ENCODE peak calls at places on chromosomes 6 and 20, in seven cellular contexts. One of them, this sample, is unnamed.
A peak's percentile ranks its signal among the peaks of the same experiment; 100 is the strongest.

GRCh38 chr6:97778290-97779038 is 495.4 kb upstream of the MMS22L start:
- DNase-seq in ovary: no peak
- DNase-seq in breast epithelium: no peak
- DNase-seq in body of pancreas: no peak
- DNase-seq in lower lobe of right lung: no peak
- DNase-seq in left ventricle myocardium inferior: no peak
- DNase-seq in NB4: no peak
- DNase-seq in this sample: no peak

GRCh38 chr20:37276494-37277252 is 12.8 kb upstream of the MANBAL start:
- DNase-seq in ovary: peak; percentile 87
- DNase-seq in breast epithelium: peak; percentile 49
- DNase-seq in body of pancreas: peak; percentile 74
- DNase-seq in lower lobe of right lung: no peak
- DNase-seq in left ventricle myocardium inferior: peak; percentile 41
- DNase-seq in NB4: peak; percentile 27
- DNase-seq in this sample: peak; percentile 74

GRCh38 chr6:142886431-142887170 is 58.4 kb downstream of the HIVEP2 start:
- DNase-seq in ovary: no peak
- DNase-seq in breast epithelium: no peak
- DNase-seq in body of pancreas: peak; percentile 29
- DNase-seq in lower lobe of right lung: no peak
- DNase-seq in left ventricle myocardium inferior: no peak
- DNase-seq in NB4: peak; percentile 78
- DNase-seq in this sample: no peak

GRCh38 chr6:113102761-113103160 is 754.4 kb upstream of the MARCKS start:
- DNase-seq in ovary: no peak
- DNase-seq in breast epithelium: no peak
- DNase-seq in body of pancreas: no peak
- DNase-seq in lower lobe of right lung: no peak
- DNase-seq in left ventricle myocardium inferior: no peak
- DNase-seq in NB4: peak; percentile 15
- DNase-seq in this sample: no peak

GRCh38 chr6:157518399-157519250 is 137.6 kb downstream of the ZDHHC14 start:
- DNase-seq in ovary: peak; percentile 40
- DNase-seq in breast epithelium: no peak
- DNase-seq in body of pancreas: no peak
- DNase-seq in lower lobe of right lung: no peak
- DNase-seq in left ventricle myocardium inferior: no peak
- DNase-seq in NB4: no peak
- DNase-seq in this sample: no peak

GRCh38 chr20:11219192-11219591 is 545.4 kb upstream of the JAG1 start:
- DNase-seq in ovary: no peak
- DNase-seq in breast epithelium: no peak
- DNase-seq in body of pancreas: no peak
- DNase-seq in lower lobe of right lung: no peak
- DNase-seq in left ventricle myocardium inferior: no peak
- DNase-seq in NB4: no peak
- DNase-seq in this sample: no peak

GRCh38 chr6:35327349-35328027 is 14.9 kb upstream of the PPARD start:
- DNase-seq in ovary: peak; percentile 32
- DNase-seq in breast epithelium: no peak
- DNase-seq in body of pancreas: peak; percentile 74
- DNase-seq in lower lobe of right lung: peak; percentile 72
- DNase-seq in left ventricle myocardium inferior: peak; percentile 51
- DNase-seq in NB4: peak; percentile 77
- DNase-seq in this sample: peak; percentile 79

GRCh38 chr6:134478764-134479399 is 161.0 kb upstream of the SGK1 start:
- DNase-seq in ovary: no peak
- DNase-seq in breast epithelium: no peak
- DNase-seq in body of pancreas: no peak
- DNase-seq in lower lobe of right lung: no peak
- DNase-seq in left ventricle myocardium inferior: no peak
- DNase-seq in NB4: no peak
- DNase-seq in this sample: no peak

GRCh38 chr6:117399924-117400323 is 25.8 kb downstream of the ROS1 start:
- DNase-seq in ovary: no peak
- DNase-seq in breast epithelium: no peak
- DNase-seq in body of pancreas: no peak
- DNase-seq in lower lobe of right lung: no peak
- DNase-seq in left ventricle myocardium inferior: no peak
- DNase-seq in NB4: no peak
- DNase-seq in this sample: no peak

GRCh38 chr6:136086686-136087085 is 163.4 kb downstream of the MTFR2 start:
- DNase-seq in ovary: no peak
- DNase-seq in breast epithelium: no peak
- DNase-seq in body of pancreas: no peak
- DNase-seq in lower lobe of right lung: no peak
- DNase-seq in left ventricle myocardium inferior: no peak
- DNase-seq in NB4: no peak
- DNase-seq in this sample: no peak

GRCh38 chr6:80382796-80383195 is 276.3 kb downstream of the BCKDHB start:
- DNase-seq in ovary: no peak
- DNase-seq in breast epithelium: no peak
- DNase-seq in body of pancreas: no peak
- DNase-seq in lower lobe of right lung: no peak
- DNase-seq in left ventricle myocardium inferior: no peak
- DNase-seq in NB4: no peak
- DNase-seq in this sample: no peak

GRCh38 chr20:35490736-35491181 is 35.4 kb downstream of the CEP250 start:
- DNase-seq in ovary: no peak
- DNase-seq in breast epithelium: no peak
- DNase-seq in body of pancreas: peak; percentile 41
- DNase-seq in lower lobe of right lung: no peak
- DNase-seq in left ventricle myocardium inferior: no peak
- DNase-seq in NB4: peak; percentile 91
- DNase-seq in this sample: peak; percentile 64

GRCh38 chr6:119881416-119881815 is 531.9 kb upstream of the MAN1A1 start:
- DNase-seq in ovary: no peak
- DNase-seq in breast epithelium: no peak
- DNase-seq in body of pancreas: no peak
- DNase-seq in lower lobe of right lung: no peak
- DNase-seq in left ventricle myocardium inferior: no peak
- DNase-seq in NB4: no peak
- DNase-seq in this sample: no peak

GRCh38 chr6:15953152-15953880 is 175.6 kb upstream of the MYLIP start:
- DNase-seq in ovary: no peak
- DNase-seq in breast epithelium: no peak
- DNase-seq in body of pancreas: no peak
- DNase-seq in lower lobe of right lung: no peak
- DNase-seq in left ventricle myocardium inferior: no peak
- DNase-seq in NB4: no peak
- DNase-seq in this sample: no peak

GRCh38 chr6:73452107-73452461 is at the start of gene CGAS:
- DNase-seq in ovary: peak; percentile 30
- DNase-seq in breast epithelium: peak; percentile 27
- DNase-seq in body of pancreas: peak; percentile 77
- DNase-seq in lower lobe of right lung: peak; percentile 90
- DNase-seq in left ventricle myocardium inferior: peak; percentile 80
- DNase-seq in NB4: peak; percentile 93
- DNase-seq in this sample: peak; percentile 85

GRCh38 chr20:1946762-1947534 is 46.9 kb downstream of the PDYN start:
- DNase-seq in ovary: peak; percentile 85
- DNase-seq in breast epithelium: peak; percentile 50
- DNase-seq in body of pancreas: peak; percentile 54
- DNase-seq in lower lobe of right lung: peak; percentile 69
- DNase-seq in left ventricle myocardium inferior: peak; percentile 31
- DNase-seq in NB4: peak; percentile 76
- DNase-seq in this sample: peak; percentile 79

GRCh38 chr6:165110871-165111270 is 198.5 kb downstream of the C6orf118 start:
- DNase-seq in ovary: no peak
- DNase-seq in breast epithelium: no peak
- DNase-seq in body of pancreas: no peak
- DNase-seq in lower lobe of right lung: no peak
- DNase-seq in left ventricle myocardium inferior: no peak
- DNase-seq in NB4: no peak
- DNase-seq in this sample: no peak

GRCh38 chr6:6966127-6966526 is 141.6 kb upstream of the RREB1 start:
- DNase-seq in ovary: no peak
- DNase-seq in breast epithelium: no peak
- DNase-seq in body of pancreas: no peak
- DNase-seq in lower lobe of right lung: no peak
- DNase-seq in left ventricle myocardium inferior: no peak
- DNase-seq in NB4: no peak
- DNase-seq in this sample: no peak

GRCh38 chr6:111750753-111751684 is 122.2 kb downstream of the FYN start:
- DNase-seq in ovary: no peak
- DNase-seq in breast epithelium: no peak
- DNase-seq in body of pancreas: peak; percentile 22
- DNase-seq in lower lobe of right lung: no peak
- DNase-seq in left ventricle myocardium inferior: no peak
- DNase-seq in NB4: no peak
- DNase-seq in this sample: no peak

GRCh38 chr6:42104095-42104806 is 38.2 kb downstream of the C6orf132 start:
- DNase-seq in ovary: peak; percentile 33
- DNase-seq in breast epithelium: no peak
- DNase-seq in body of pancreas: peak; percentile 46
- DNase-seq in lower lobe of right lung: peak; percentile 89
- DNase-seq in left ventricle myocardium inferior: peak; percentile 75
- DNase-seq in NB4: peak; percentile 87
- DNase-seq in this sample: peak; percentile 61

GRCh38 chr20:17466641-17467040 is 64.5 kb downstream of the BFSP1 start:
- DNase-seq in ovary: no peak
- DNase-seq in breast epithelium: no peak
- DNase-seq in body of pancreas: no peak
- DNase-seq in lower lobe of right lung: no peak
- DNase-seq in left ventricle myocardium inferior: no peak
- DNase-seq in NB4: no peak
- DNase-seq in this sample: no peak

DNA sequence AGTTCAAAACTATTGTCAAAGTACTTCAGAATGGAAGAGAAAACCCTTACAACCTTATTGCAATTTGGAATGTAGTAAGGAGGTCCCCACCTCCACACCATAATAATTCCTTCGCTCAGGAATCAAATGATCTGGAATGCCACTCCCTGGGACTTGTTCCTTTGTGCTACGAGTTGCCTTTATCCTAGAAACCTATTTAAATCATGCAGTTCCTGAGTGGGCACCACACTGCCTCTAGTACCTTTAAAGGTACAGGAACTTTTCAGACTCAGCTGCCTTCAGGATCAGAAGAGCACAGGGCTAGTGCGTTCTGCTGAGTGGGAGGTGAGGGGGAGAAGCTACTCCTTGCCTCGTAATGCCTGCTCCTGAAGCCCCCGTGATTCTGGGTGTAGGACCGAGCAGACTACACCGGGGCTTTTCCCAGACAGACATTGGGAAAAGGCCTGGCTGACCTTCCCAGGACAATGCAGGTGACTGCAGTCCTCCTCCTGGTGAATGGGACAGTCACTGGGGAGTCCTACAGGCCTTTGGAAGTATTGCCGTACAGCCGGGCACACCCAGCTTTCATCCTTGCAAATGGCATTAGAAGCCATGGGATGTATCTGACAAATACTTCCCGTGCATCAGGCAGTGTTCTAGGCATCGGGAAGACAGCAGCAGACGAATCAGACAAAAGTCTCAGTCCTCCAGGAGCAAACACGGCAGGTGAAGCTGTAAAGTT is 11.8 kb upstream of the TUBB2B start:
- DNase-seq in ovary: no peak
- DNase-seq in breast epithelium: no peak
- DNase-seq in body of pancreas: no peak
- DNase-seq in lower lobe of right lung: no peak
- DNase-seq in left ventricle myocardium inferior: no peak
- DNase-seq in NB4: no peak
- DNase-seq in this sample: no peak
- TF ChIP-seq CTCF in ovary: no peak
- TF ChIP-seq CTCF in breast epithelium: no peak
- TF ChIP-seq CTCF in body of pancreas: no peak
- TF ChIP-seq CTCF in lower lobe of right lung: no peak
- TF ChIP-seq CTCF in left ventricle myocardium inferior: no peak
- TF ChIP-seq CTCF in NB4: no peak
- TF ChIP-seq CTCF in this sample: peak; percentile 14

GRCh38 chr6:31114970-31115849 is 610 bp downstream of the PSORS1C1 start:
- DNase-seq in ovary: no peak
- DNase-seq in breast epithelium: no peak
- DNase-seq in body of pancreas: no peak
- DNase-seq in lower lobe of right lung: no peak
- DNase-seq in left ventricle myocardium inferior: no peak
- DNase-seq in NB4: peak; percentile 23
- DNase-seq in this sample: no peak
- TF ChIP-seq CTCF in ovary: no peak
- TF ChIP-seq CTCF in breast epithelium: peak; percentile 27
- TF ChIP-seq CTCF in body of pancreas: no peak
- TF ChIP-seq CTCF in lower lobe of right lung: peak; percentile 19
- TF ChIP-seq CTCF in left ventricle myocardium inferior: peak; percentile 34
- TF ChIP-seq CTCF in NB4: peak; percentile 40
- TF ChIP-seq CTCF in this sample: no peak

DNA sequence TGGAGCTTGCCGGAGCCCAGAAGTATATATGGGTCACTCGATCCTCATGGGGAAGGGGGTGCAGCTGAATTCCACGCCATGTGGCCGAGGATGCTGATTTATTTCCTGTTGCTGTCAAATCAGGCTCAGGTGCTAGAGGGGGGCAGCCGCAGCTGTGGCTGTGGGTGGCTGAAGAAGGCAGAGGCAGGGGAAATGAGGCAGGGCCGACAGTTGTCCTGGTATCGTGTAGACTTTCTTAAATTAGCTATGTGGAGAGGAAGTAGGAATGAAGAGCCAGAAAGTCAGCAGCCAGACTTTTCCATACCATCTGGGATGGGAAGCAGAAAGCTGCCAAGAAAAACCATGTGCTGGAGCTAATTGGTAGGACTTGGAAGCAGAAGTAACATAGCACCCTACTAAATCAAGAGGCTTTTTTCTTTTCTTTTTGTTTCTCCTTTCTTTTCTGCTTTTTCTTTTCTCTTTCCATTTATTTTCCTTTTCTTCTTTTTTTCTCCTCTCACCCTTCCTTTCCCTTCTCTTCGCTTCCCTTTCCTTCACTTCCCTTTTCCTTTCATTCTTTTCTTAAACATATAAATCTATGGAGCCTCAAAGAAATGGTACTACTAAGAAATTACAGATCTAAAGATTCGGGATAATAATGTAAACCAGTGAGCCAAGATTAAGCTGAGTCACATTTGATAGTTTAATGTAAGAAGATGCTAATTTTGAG is 90.6 kb upstream of the CD83 start:
- DNase-seq in ovary: no peak
- DNase-seq in breast epithelium: no peak
- DNase-seq in body of pancreas: no peak
- DNase-seq in lower lobe of right lung: no peak
- DNase-seq in left ventricle myocardium inferior: no peak
- DNase-seq in NB4: no peak
- DNase-seq in this sample: no peak
- TF ChIP-seq CTCF in ovary: no peak
- TF ChIP-seq CTCF in breast epithelium: no peak
- TF ChIP-seq CTCF in body of pancreas: no peak
- TF ChIP-seq CTCF in lower lobe of right lung: no peak
- TF ChIP-seq CTCF in left ventricle myocardium inferior: no peak
- TF ChIP-seq CTCF in NB4: no peak
- TF ChIP-seq CTCF in this sample: no peak

DNA sequence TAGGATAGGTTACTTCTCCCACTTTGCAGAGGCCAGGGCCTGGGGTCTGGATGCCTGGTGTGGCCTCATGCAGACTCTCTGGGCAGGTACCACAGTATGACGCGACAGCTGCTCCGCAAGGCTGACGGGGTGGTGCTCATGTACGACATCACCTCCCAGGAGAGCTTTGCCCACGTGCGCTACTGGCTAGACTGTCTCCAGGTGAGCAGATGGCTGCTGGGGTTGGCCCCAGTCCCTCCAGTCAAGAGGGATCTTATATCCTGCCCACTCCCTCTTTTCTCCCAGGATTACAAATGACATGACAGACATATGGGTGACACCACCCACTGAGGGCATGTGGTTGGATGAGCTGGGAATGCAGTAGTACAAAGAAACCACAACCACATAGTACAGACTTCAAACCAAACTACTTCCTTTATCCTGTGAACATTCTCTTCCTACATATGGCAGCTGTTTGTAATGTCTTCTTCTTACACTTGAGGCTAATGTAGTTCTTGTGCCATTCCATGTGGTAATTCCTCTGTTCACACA is 29.9 kb downstream of the RAB44 start:
- DNase-seq in ovary: no peak
- DNase-seq in breast epithelium: no peak
- DNase-seq in body of pancreas: no peak
- DNase-seq in lower lobe of right lung: peak; percentile 50
- DNase-seq in left ventricle myocardium inferior: no peak
- DNase-seq in NB4: peak; percentile 71
- DNase-seq in this sample: peak; percentile 43
- TF ChIP-seq CTCF in ovary: no peak
- TF ChIP-seq CTCF in breast epithelium: no peak
- TF ChIP-seq CTCF in body of pancreas: no peak
- TF ChIP-seq CTCF in lower lobe of right lung: no peak
- TF ChIP-seq CTCF in left ventricle myocardium inferior: no peak
- TF ChIP-seq CTCF in NB4: no peak
- TF ChIP-seq CTCF in this sample: no peak